ENCODE peak calls at places on chromosomes 11 and 22, in eight cellular contexts. E is brain microvascular endothelial cell, V is BE2C, N is sigmoid colon, L is colonic mucosa, O is psoas muscle, A is cardiac fibroblast, T is BJ. G is an unnamed sample.

GRCh38 chr22:36065775-36066544 is 37.3 kb upstream of the RBFOX2 start:
- DNase-seq in E (peak; percentile 84), V (peak; percentile 99), N (peak; percentile 97), L (peak; percentile 87), O (peak; percentile 93), A (peak; percentile 97), T (peak; percentile 64), G (peak; percentile 85)

GRCh38 chr22:34105461-34106062 is 185.3 kb upstream of the LARGE1 start:
- DNase-seq in E (no peak), V (peak; percentile 18), N (peak; percentile 76), L (peak; percentile 73), O (peak; percentile 63), A (peak; percentile 1), T (no peak), G (peak; percentile 20)

GRCh38 chr11:87368876-87369480 is 331.2 kb downstream of the TMEM135 start:
- DNase-seq in E (no peak), V (peak; percentile 21), N (no peak), L (no peak), O (no peak), A (peak; percentile 15), T (no peak), G (peak; percentile 23)

GRCh38 chr22:36306227-36306626 is 53.3 kb downstream of the APOL1 start:
- DNase-seq in E (no peak), V (no peak), N (no peak), L (no peak), O (no peak), A (no peak), T (no peak), G (no peak)

GRCh38 chr11:108034952-108035351 is 26.3 kb downstream of the CUL5 start:
- DNase-seq in E (no peak), V (no peak), N (no peak), L (no peak), O (no peak), A (no peak), T (no peak), G (no peak)

GRCh38 chr11:93082900-93083299 is 113.4 kb downstream of the MTNR1B start:
- DNase-seq in E (no peak), V (no peak), N (no peak), L (no peak), O (no peak), A (no peak), T (no peak), G (no peak)

GRCh38 chr11:12214751-12215150 is 104.4 kb downstream of the MICAL2 start:
- DNase-seq in E (no peak), V (no peak), N (no peak), L (no peak), O (no peak), A (peak; percentile 68), T (peak; percentile 48), G (no peak)

GRCh38 chr11:120384476-120384875 is 48.3 kb downstream of the ARHGEF12 start:
- DNase-seq in E (no peak), V (peak; percentile 16), N (no peak), L (no peak), O (no peak), A (no peak), T (no peak), G (no peak)

GRCh38 chr22:40709752-40710413 is 30.6 kb downstream of the MCHR1 start:
- DNase-seq in E (no peak), V (peak; percentile 60), N (peak; percentile 90), L (no peak), O (no peak), A (peak; percentile 59), T (no peak), G (no peak)

GRCh38 chr11:2461253-2462091 is 16.7 kb downstream of the KCNQ1 start:
- DNase-seq in E (no peak), V (peak; percentile 33), N (no peak), L (no peak), O (no peak), A (no peak), T (no peak), G (no peak)

GRCh38 chr11:61922539-61922938 is 5.2 kb upstream of the RAB3IL1 start:
- DNase-seq in E (peak; percentile 11), V (peak; percentile 82), N (peak; percentile 95), L (peak; percentile 69), O (peak; percentile 90), A (peak; percentile 95), T (peak; percentile 57), G (no peak)

GRCh38 chr11:2890466-2891241 is 5.1 kb upstream of the CDKN1C start:
- DNase-seq in E (no peak), V (no peak), N (peak; percentile 91), L (peak; percentile 70), O (peak; percentile 70), A (peak; percentile 72), T (no peak), G (no peak)

GRCh38 chr11:134951305-134951700 is 539.3 kb upstream of the B3GAT1 start:
- DNase-seq in E (peak; percentile 79), V (no peak), N (no peak), L (no peak), O (no peak), A (peak; percentile 68), T (no peak), G (no peak)

GRCh38 chr11:450809-451451 is 851 bp downstream of the PTDSS2 start:
- DNase-seq in E (peak; percentile 60), V (peak; percentile 41), N (peak; percentile 83), L (peak; percentile 80), O (peak; percentile 74), A (peak; percentile 61), T (peak; percentile 9), G (peak; percentile 64)

GRCh38 chr11:111693224-111693937 is 72.8 kb downstream of the PPP2R1B start:
- DNase-seq in E (no peak), V (no peak), N (no peak), L (no peak), O (no peak), A (no peak), T (no peak), G (no peak)

GRCh38 chr22:32558681-32559355 is 84.2 kb downstream of the FBXO7 start:
- DNase-seq in E (peak; percentile 51), V (no peak), N (peak; percentile 88), L (peak; percentile 69), O (peak; percentile 91), A (peak; percentile 56), T (peak; percentile 46), G (peak; percentile 94)

GRCh38 chr11:121311373-121311772 is 18.8 kb downstream of the SC5D start:
- DNase-seq in E (no peak), V (no peak), N (no peak), L (no peak), O (no peak), A (no peak), T (no peak), G (no peak)

GRCh38 chr11:124961972-124962609 is 8.1 kb downstream of the CCDC15 start:
- DNase-seq in E (peak; percentile 78), V (no peak), N (no peak), L (peak; percentile 23), O (no peak), A (peak; percentile 89), T (no peak), G (peak; percentile 67)

GRCh38 chr11:112113539-112114457 is 27.1 kb downstream of the SDHD start:
- DNase-seq in E (peak; percentile 31), V (no peak), N (no peak), L (no peak), O (no peak), A (peak; percentile 77), T (no peak), G (peak; percentile 54)

GRCh38 chr11:61453702-61454101 is 23.8 kb downstream of the SDHAF2 start:
- DNase-seq in E (no peak), V (no peak), N (no peak), L (no peak), O (no peak), A (no peak), T (no peak), G (no peak)

GRCh38 chr11:64810891-64811272 is 531 bp upstream of the MEN1 start:
- DNase-seq in E (peak; percentile 22), V (no peak), N (peak; percentile 65), L (peak; percentile 42), O (no peak), A (no peak), T (no peak), G (no peak)

GRCh38 chr22:36384766-36385400 is 2.9 kb downstream of the MYH9 start:
- DNase-seq in E (no peak), V (no peak), N (no peak), L (no peak), O (no peak), A (peak; percentile 53), T (no peak), G (no peak)

GRCh38 chr11:73176892-73177155 is 34.7 kb upstream of the FCHSD2 start:
- DNase-seq in E (no peak), V (no peak), N (peak; percentile 42), L (no peak), O (no peak), A (no peak), T (no peak), G (peak; percentile 52)
- H3K4me3 ChIP-seq in E (no peak overlapping the region), V (no peak overlapping the region), N (no peak overlapping the region), L (no peak overlapping the region), O (no peak overlapping the region), A (no peak overlapping the region), T (no peak overlapping the region), G (no peak overlapping the region)

GRCh38 chr11:103061656-103062055 is 30.3 kb downstream of the DCUN1D5 start:
- DNase-seq in E (no peak), V (no peak), N (no peak), L (no peak), O (no peak), A (no peak), T (no peak), G (no peak)
- H3K4me3 ChIP-seq in E (no peak overlapping the region), V (no peak overlapping the region), N (no peak overlapping the region), L (no peak overlapping the region), O (no peak overlapping the region), A (no peak overlapping the region), T (no peak overlapping the region), G (no peak overlapping the region)

GRCh38 chr22:31139866-31140716 is at the start of gene PLA2G3:
- DNase-seq in E (peak; percentile 51), V (no peak), N (no peak), L (peak; percentile 48), O (peak; percentile 46), A (peak; percentile 68), T (no peak), G (no peak)
- H3K4me3 ChIP-seq in E (peak within 1 kb of the TSS; percentile 12), V (no peak within 1 kb of the TSS), N (no peak within 1 kb of the TSS), L (no peak within 1 kb of the TSS), O (no peak within 1 kb of the TSS), A (no peak within 1 kb of the TSS), T (no peak within 1 kb of the TSS), G (no peak within 1 kb of the TSS)

GRCh38 chr22:37817705-37818311 is 5.4 kb upstream of the GALR3 start:
- DNase-seq in E (peak; percentile 72), V (peak; percentile 90), N (peak; percentile 90), L (peak; percentile 89), O (peak; percentile 91), A (peak; percentile 87), T (no peak), G (peak; percentile 58)

GRCh38 chr22:37819100-37819433 is 4.1 kb upstream of the GALR3 start:
- DNase-seq in E (no peak), V (no peak), N (no peak), L (no peak), O (no peak), A (no peak), T (no peak), G (no peak)

GRCh38 chr22:37816543-37817180 is 6.5 kb upstream of the GALR3 start:
- DNase-seq in E (no peak), V (no peak), N (no peak), L (no peak), O (no peak), A (no peak), T (no peak), G (no peak)

GRCh38 chr22:37820350-37820749 is 2.8 kb upstream of the GALR3 start:
- DNase-seq in E (no peak), V (no peak), N (no peak), L (no peak), O (no peak), A (no peak), T (no peak), G (no peak)

GRCh38 chr22:37818397-37819099 is 4.6 kb upstream of the GALR3 start:
- DNase-seq in E (peak; percentile 33), V (peak; percentile 65), N (peak; percentile 83), L (peak; percentile 71), O (peak; percentile 77), A (peak; percentile 61), T (no peak), G (peak; percentile 14)
- H3K4me3 ChIP-seq in E (peak overlapping the region; percentile 31), V (no peak overlapping the region), N (peak overlapping the region; percentile 48), L (peak overlapping the region; percentile 38), O (peak overlapping the region; percentile 60), A (peak overlapping the region; percentile 30), T (peak overlapping the region; percentile 21), G (no peak overlapping the region)